ENCODE peak calls at places on chromosomes 6 and 20, in six cellular contexts. B is fibroblast of lung, I is IMR-90, X is HepG2, S is brain microvascular endothelial cell, O is MM.1S. D is an unnamed sample.

GRCh38 chr6:33392168-33392947 is 735 bp downstream of the KIFC1 start:
- DNase-seq in O (peak; percentile 26), S (no peak), X (no peak), B (no peak), I (peak; percentile 44), D (no peak)

GRCh38 chr6:169653691-169654090 is 48.1 kb downstream of the WDR27 start:
- DNase-seq in S (no peak), I (no peak), O (no peak), B (no peak), X (no peak), D (no peak)

GRCh38 chr20:21189761-21190523 is 64.1 kb downstream of the KIZ start:
- DNase-seq in O (no peak), I (no peak), S (no peak), X (no peak), B (no peak), D (no peak)

GRCh38 chr6:110689275-110689935 is 125.9 kb downstream of the CDK19 start:
- DNase-seq in X (no peak), S (no peak), I (no peak), B (no peak), O (no peak), D (no peak)

GRCh38 chr20:13199279-13199678 is 21.8 kb upstream of the ISM1 start:
- DNase-seq in B (no peak), X (no peak), I (no peak), S (no peak), O (no peak), D (no peak)

GRCh38 chr20:16241911-16242310 is 331.3 kb downstream of the KIF16B start:
- DNase-seq in S (peak; percentile 5), X (peak; percentile 72), B (no peak), O (no peak), I (no peak), D (no peak)

GRCh38 chr6:28776269-28777146 is 147.3 kb downstream of the TRIM27 start:
- DNase-seq in O (no peak), I (no peak), S (no peak), X (no peak), B (no peak), D (no peak)

GRCh38 chr6:17167327-17167979 is 65.6 kb downstream of the STMND1 start:
- DNase-seq in X (peak; percentile 67), S (peak; percentile 49), I (peak; percentile 15), B (peak; percentile 14), O (no peak), D (no peak)

GRCh38 chr6:168133186-168133585 is 54.2 kb upstream of the FRMD1 start:
- DNase-seq in O (no peak), X (no peak), B (peak; percentile 62), I (peak; percentile 53), S (peak; percentile 71), D (no peak)

GRCh38 chr20:62921119-62921687 is 5.1 kb downstream of the DIDO1 start:
- DNase-seq in B (peak; percentile 33), S (peak; percentile 63), O (peak; percentile 16), X (peak; percentile 88), I (peak; percentile 53), D (no peak)

GRCh38 chr6:25144919-25145318 is 134.3 kb upstream of the CARMIL1 start:
- DNase-seq in X (no peak), I (no peak), S (no peak), O (no peak), B (no peak), D (no peak)

GRCh38 chr6:151300267-151300930 is 60.6 kb downstream of the AKAP12 start:
- DNase-seq in S (no peak), O (no peak), I (no peak), X (no peak), B (peak; percentile 58), D (no peak)

GRCh38 chr6:157236040-157236725 is 87.1 kb downstream of the TMEM242 start:
- DNase-seq in I (no peak), S (no peak), B (no peak), X (no peak), O (no peak), D (no peak)

GRCh38 chr6:13710552-13711383 is 867 bp downstream of the RANBP9 start:
- DNase-seq in O (peak; percentile 52), S (no peak), I (no peak), B (no peak), X (peak; percentile 67), D (peak; percentile 49)

GRCh38 chr6:110755411-110755834 is 59.8 kb downstream of the CDK19 start:
- DNase-seq in X (peak; percentile 82), I (peak; percentile 16), O (no peak), B (no peak), S (no peak), D (no peak)

GRCh38 chr20:45347936-45348809 is at the start of gene SDC4:
- DNase-seq in I (peak; percentile 63), O (peak; percentile 49), X (no peak), S (no peak), B (peak; percentile 62), D (peak; percentile 47)

GRCh38 chr20:910840-911770 is 5.0 kb downstream of the ANGPT4 start:
- DNase-seq in I (peak; percentile 10), B (no peak), O (no peak), S (peak; percentile 64), X (no peak), D (no peak)

GRCh38 chr6:111894951-111895350 is 21.7 kb upstream of the FYN start:
- DNase-seq in O (no peak), X (no peak), I (peak; percentile 40), B (peak; percentile 39), S (no peak), D (no peak)

GRCh38 chr6:109455161-109455501 is 441 bp downstream of the MICAL1 start:
- DNase-seq in S (no peak), B (peak; percentile 8), X (no peak), I (no peak), O (peak; percentile 29), D (no peak)

DNA sequence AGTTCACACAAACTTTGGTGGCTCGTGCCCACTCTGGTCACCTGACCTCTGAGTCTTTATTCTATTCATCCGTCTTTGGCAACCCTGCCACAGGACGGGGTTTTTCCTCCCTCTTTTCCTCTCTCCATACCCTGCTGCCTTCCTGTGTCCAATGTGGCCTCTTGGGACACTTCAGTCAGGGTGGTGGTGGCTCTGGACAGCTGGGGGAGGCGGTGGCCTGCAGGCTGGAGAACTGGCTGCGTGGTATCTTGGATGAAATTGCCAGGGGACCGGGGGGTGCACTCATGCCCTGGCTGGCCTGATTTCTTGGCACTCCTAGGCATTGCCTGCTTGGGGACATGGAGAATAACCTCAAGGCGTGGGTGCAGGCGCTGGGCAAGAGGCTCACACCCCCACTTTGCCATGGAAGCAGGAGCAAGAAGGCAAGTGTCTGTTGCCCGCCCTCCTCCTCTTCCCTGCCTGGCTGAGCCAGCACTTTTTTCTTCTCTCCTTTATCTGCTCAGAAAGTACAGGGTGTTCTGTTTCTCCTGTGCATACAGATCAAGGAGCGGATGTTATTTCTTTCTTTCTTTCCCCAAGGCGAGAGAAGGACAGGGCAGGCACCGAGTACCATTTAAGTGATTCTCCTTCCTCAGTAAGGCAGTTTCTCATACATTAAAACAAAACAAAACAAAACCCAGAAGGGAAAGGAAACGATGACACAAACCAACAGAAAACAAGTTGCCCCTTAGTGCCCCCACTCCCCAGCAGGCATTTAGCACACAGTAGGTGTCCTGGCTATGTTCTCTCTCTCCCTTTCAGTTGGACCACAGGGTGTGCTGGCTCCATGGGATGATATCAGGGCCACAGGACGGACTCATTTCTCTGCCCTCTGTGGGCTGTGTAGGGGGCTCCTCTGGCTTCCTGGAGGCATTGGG is 155.5 kb upstream of the RNF24 start:
- DNase-seq in X (no peak), I (no peak), B (no peak), S (peak; percentile 6), O (no peak), D (no peak)
- H3K4me3 ChIP-seq in X (peak overlapping the region; percentile 64), I (no peak overlapping the region), B (no peak overlapping the region), S (peak overlapping the region; percentile 60), O (no peak overlapping the region), D (no peak overlapping the region)

DNA sequence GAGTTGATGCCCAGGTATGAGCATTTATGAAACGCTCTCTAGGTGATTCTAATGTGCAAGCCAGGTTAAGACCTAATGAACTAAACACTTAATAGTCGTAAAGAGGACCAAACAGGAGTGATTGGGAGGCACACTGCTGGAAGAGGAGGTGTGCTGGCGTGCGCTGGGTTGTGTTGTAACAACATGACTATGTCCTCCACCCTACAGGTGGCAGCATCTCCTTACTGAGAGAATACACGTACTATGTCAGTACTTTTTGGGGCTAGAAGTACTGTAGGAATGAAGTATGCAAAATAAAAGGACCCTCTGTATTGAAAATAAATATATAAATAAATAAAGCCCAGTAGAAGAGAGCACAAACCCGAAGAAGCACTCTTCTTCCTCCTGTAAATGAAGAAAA is 11.9 kb downstream of the C6orf89 start:
- DNase-seq in B (no peak), X (peak; percentile 23), O (no peak), I (peak; percentile 33), S (no peak), D (no peak)
- TF ChIP-seq CTCF in B (peak; percentile 14), X (peak; percentile 42), O (no peak), I (peak; percentile 27), S (peak; percentile 33), D (peak; percentile 25)

DNA sequence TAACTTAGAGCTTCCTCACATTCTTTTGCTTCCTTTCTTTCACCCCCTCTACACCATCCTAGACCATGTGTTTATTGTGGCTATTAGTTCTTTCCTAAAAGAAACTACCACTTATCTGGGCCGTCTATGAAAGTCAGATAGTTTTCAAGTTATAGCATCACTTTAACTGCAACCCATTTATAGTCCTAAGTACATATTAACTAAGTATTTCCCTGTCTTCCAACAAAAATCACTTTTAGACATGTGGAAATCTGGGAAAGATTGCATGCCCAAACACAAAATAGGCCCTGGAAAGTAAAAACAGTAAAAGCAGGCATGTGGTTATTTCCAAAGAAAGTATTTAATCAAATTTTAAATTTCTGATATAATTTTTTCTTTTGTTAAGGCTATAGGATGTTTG is 5.5 kb downstream of the MYLIP start:
- DNase-seq in B (no peak), S (no peak), I (no peak), X (no peak), O (no peak), D (no peak)
- H3K36me3 ChIP-seq in B (no peaks in the 10 kb centered on the region), S (no peaks in the 10 kb centered on the region), I (no peaks in the 10 kb centered on the region), X (no peaks in the 10 kb centered on the region), O (peaks cover 3% of the 10 kb centered on the region), D (peaks cover 2% of the 10 kb centered on the region)

DNA sequence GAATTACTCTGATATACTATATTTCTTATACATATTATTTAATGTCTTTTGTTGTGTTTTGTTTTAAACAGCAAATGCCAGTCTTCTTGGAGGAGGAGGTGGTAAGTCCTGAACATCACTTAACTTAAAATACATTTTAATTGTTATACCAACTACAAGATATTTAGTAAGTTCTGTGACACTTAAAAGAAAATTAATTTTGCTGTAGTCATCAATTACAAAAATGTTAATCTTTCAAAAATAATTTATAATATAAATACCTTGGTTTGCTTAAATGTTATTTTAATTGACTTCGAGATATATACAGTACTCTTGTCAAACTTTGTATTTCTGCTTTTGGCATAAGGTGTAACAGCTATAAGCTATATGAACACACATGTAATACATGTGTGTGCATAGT is 156.0 kb upstream of the FLRT3 start:
- DNase-seq in B (no peak), S (no peak), I (no peak), X (no peak), O (no peak), D (no peak)
- H3K4me3 ChIP-seq in B (no peak overlapping the region), S (no peak overlapping the region), I (no peak overlapping the region), X (no peak overlapping the region), O (no peak overlapping the region), D (no peak overlapping the region)